ENCODE peak calls at places on chromosomes 4 and X, in nine cellular contexts. One of them, this sample, is unnamed.

GRCh38 chrX:143754183-143754582 is 33.6 kb upstream of the SPANXN2 start:
- DNase-seq in colonic mucosa: no peak
- DNase-seq in naive thymus-derived CD4-positive, alpha-beta T cell: no peak
- DNase-seq in tibial artery: no peak
- DNase-seq in brain microvascular endothelial cell: no peak
- DNase-seq in upper lobe of right lung: no peak
- DNase-seq in CD4-positive, alpha-beta T cell: no peak
- DNase-seq in cardiac muscle cell: no peak
- DNase-seq in stomach: no peak
- DNase-seq in this sample: no peak

GRCh38 chr4:124173892-124174291 is 538.6 kb downstream of the ANKRD50 start:
- DNase-seq in colonic mucosa: no peak
- DNase-seq in upper lobe of right lung: no peak
- DNase-seq in naive thymus-derived CD4-positive, alpha-beta T cell: no peak
- DNase-seq in cardiac muscle cell: no peak
- DNase-seq in tibial artery: no peak
- DNase-seq in brain microvascular endothelial cell: no peak
- DNase-seq in CD4-positive, alpha-beta T cell: no peak
- DNase-seq in stomach: no peak
- DNase-seq in this sample: no peak

GRCh38 chr4:1713003-1713397 is 881 bp upstream of the SLBP start:
- DNase-seq in brain microvascular endothelial cell: no peak
- DNase-seq in naive thymus-derived CD4-positive, alpha-beta T cell: no peak
- DNase-seq in tibial artery: no peak
- DNase-seq in stomach: no peak
- DNase-seq in colonic mucosa: no peak
- DNase-seq in upper lobe of right lung: no peak
- DNase-seq in cardiac muscle cell: no peak
- DNase-seq in CD4-positive, alpha-beta T cell: no peak
- DNase-seq in this sample: no peak

GRCh38 chrX:115226929-115227328 is 7.0 kb downstream of the LRCH2 start:
- DNase-seq in upper lobe of right lung: no peak
- DNase-seq in brain microvascular endothelial cell: peak; percentile 7
- DNase-seq in cardiac muscle cell: peak; percentile 40
- DNase-seq in CD4-positive, alpha-beta T cell: no peak
- DNase-seq in colonic mucosa: no peak
- DNase-seq in stomach: no peak
- DNase-seq in naive thymus-derived CD4-positive, alpha-beta T cell: no peak
- DNase-seq in tibial artery: no peak
- DNase-seq in this sample: no peak

GRCh38 chr4:174119818-174120217 is 163.6 kb downstream of the FBXO8 start:
- DNase-seq in tibial artery: no peak
- DNase-seq in naive thymus-derived CD4-positive, alpha-beta T cell: no peak
- DNase-seq in cardiac muscle cell: peak; percentile 5
- DNase-seq in stomach: no peak
- DNase-seq in brain microvascular endothelial cell: no peak
- DNase-seq in upper lobe of right lung: no peak
- DNase-seq in colonic mucosa: no peak
- DNase-seq in CD4-positive, alpha-beta T cell: no peak
- DNase-seq in this sample: no peak

GRCh38 chr4:3572363-3572762 is 40.1 kb upstream of the LRPAP1 start:
- DNase-seq in colonic mucosa: no peak
- DNase-seq in CD4-positive, alpha-beta T cell: no peak
- DNase-seq in cardiac muscle cell: peak; percentile 9
- DNase-seq in stomach: no peak
- DNase-seq in tibial artery: no peak
- DNase-seq in naive thymus-derived CD4-positive, alpha-beta T cell: no peak
- DNase-seq in brain microvascular endothelial cell: no peak
- DNase-seq in upper lobe of right lung: no peak
- DNase-seq in this sample: no peak

GRCh38 chr4:86549163-86549788 is 44.8 kb upstream of the PTPN13 start:
- DNase-seq in upper lobe of right lung: no peak
- DNase-seq in cardiac muscle cell: no peak
- DNase-seq in brain microvascular endothelial cell: peak; percentile 58
- DNase-seq in naive thymus-derived CD4-positive, alpha-beta T cell: no peak
- DNase-seq in CD4-positive, alpha-beta T cell: no peak
- DNase-seq in colonic mucosa: no peak
- DNase-seq in stomach: no peak
- DNase-seq in tibial artery: no peak
- DNase-seq in this sample: no peak

GRCh38 chr4:101649790-101650450 is 140.6 kb upstream of the BANK1 start:
- DNase-seq in brain microvascular endothelial cell: no peak
- DNase-seq in colonic mucosa: no peak
- DNase-seq in cardiac muscle cell: peak; percentile 2
- DNase-seq in CD4-positive, alpha-beta T cell: no peak
- DNase-seq in naive thymus-derived CD4-positive, alpha-beta T cell: no peak
- DNase-seq in tibial artery: no peak
- DNase-seq in upper lobe of right lung: no peak
- DNase-seq in stomach: no peak
- DNase-seq in this sample: no peak

GRCh38 chr4:142512161-142512560 is 333.9 kb downstream of the INPP4B start:
- DNase-seq in colonic mucosa: no peak
- DNase-seq in stomach: no peak
- DNase-seq in brain microvascular endothelial cell: no peak
- DNase-seq in upper lobe of right lung: no peak
- DNase-seq in CD4-positive, alpha-beta T cell: no peak
- DNase-seq in naive thymus-derived CD4-positive, alpha-beta T cell: no peak
- DNase-seq in cardiac muscle cell: no peak
- DNase-seq in tibial artery: no peak
- DNase-seq in this sample: no peak

GRCh38 chr4:68369474-68369805 is 19.6 kb upstream of the YTHDC1 start:
- DNase-seq in brain microvascular endothelial cell: no peak
- DNase-seq in upper lobe of right lung: no peak
- DNase-seq in stomach: no peak
- DNase-seq in CD4-positive, alpha-beta T cell: no peak
- DNase-seq in tibial artery: no peak
- DNase-seq in cardiac muscle cell: no peak
- DNase-seq in naive thymus-derived CD4-positive, alpha-beta T cell: no peak
- DNase-seq in colonic mucosa: no peak
- DNase-seq in this sample: no peak

DNA sequence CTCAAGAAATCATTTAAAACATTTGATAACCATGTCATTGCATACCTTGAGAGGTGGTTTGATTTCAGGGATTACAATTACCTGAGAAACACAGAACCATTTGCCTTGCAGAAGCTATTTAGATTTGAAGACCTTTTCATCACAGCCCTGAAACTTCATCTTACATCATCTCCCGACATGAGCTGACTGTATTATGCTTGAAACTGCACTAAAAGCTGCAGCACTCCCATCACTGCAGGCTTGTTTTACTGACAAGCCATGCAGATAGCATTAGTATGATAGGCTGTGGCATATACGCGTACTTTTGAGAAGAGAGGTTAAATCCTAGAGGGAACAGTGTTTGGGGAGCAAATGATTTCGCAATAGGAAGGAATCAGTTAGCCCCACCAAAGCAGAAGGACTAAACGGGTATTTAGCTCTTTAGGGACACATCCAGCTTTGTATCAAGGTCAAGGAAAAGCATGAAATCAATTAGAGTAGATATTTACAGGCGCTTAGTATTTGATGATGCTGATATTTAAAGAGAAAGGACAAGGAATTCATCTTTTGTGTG is 133.2 kb upstream of the DIAPH2 start:
- DNase-seq in upper lobe of right lung: no peak
- DNase-seq in cardiac muscle cell: no peak
- DNase-seq in colonic mucosa: no peak
- DNase-seq in stomach: no peak
- DNase-seq in tibial artery: no peak
- DNase-seq in CD4-positive, alpha-beta T cell: no peak
- DNase-seq in brain microvascular endothelial cell: no peak
- DNase-seq in naive thymus-derived CD4-positive, alpha-beta T cell: no peak
- DNase-seq in this sample: no peak
- H3K27me3 ChIP-seq in upper lobe of right lung: no peaks in the 10 kb centered on the region
- H3K27me3 ChIP-seq in cardiac muscle cell: no peaks in the 10 kb centered on the region
- H3K27me3 ChIP-seq in colonic mucosa: no peaks in the 10 kb centered on the region
- H3K27me3 ChIP-seq in stomach: no peaks in the 10 kb centered on the region
- H3K27me3 ChIP-seq in tibial artery: no peaks in the 10 kb centered on the region
- H3K27me3 ChIP-seq in CD4-positive, alpha-beta T cell: no peaks in the 10 kb centered on the region
- H3K27me3 ChIP-seq in brain microvascular endothelial cell: no peaks in the 10 kb centered on the region
- H3K27me3 ChIP-seq in naive thymus-derived CD4-positive, alpha-beta T cell: no peaks in the 10 kb centered on the region
- H3K27me3 ChIP-seq in this sample: no peaks in the 10 kb centered on the region

GRCh38 chr4:40193018-40193571 is 3.7 kb upstream of the RHOH start:
- DNase-seq in colonic mucosa: no peak
- DNase-seq in cardiac muscle cell: no peak
- DNase-seq in brain microvascular endothelial cell: no peak
- DNase-seq in stomach: no peak
- DNase-seq in naive thymus-derived CD4-positive, alpha-beta T cell: peak; percentile 41
- DNase-seq in upper lobe of right lung: no peak
- DNase-seq in tibial artery: no peak
- DNase-seq in CD4-positive, alpha-beta T cell: no peak
- DNase-seq in this sample: no peak

GRCh38 chr4:40189997-40190396 is 6.8 kb upstream of the RHOH start:
- DNase-seq in tibial artery: no peak
- DNase-seq in upper lobe of right lung: no peak
- DNase-seq in brain microvascular endothelial cell: no peak
- DNase-seq in CD4-positive, alpha-beta T cell: no peak
- DNase-seq in naive thymus-derived CD4-positive, alpha-beta T cell: no peak
- DNase-seq in stomach: peak; percentile 78
- DNase-seq in colonic mucosa: peak; percentile 46
- DNase-seq in cardiac muscle cell: no peak
- DNase-seq in this sample: no peak

GRCh38 chr4:40190465-40190864 is 6.4 kb upstream of the RHOH start:
- DNase-seq in stomach: no peak
- DNase-seq in naive thymus-derived CD4-positive, alpha-beta T cell: no peak
- DNase-seq in tibial artery: no peak
- DNase-seq in brain microvascular endothelial cell: no peak
- DNase-seq in cardiac muscle cell: no peak
- DNase-seq in upper lobe of right lung: no peak
- DNase-seq in CD4-positive, alpha-beta T cell: no peak
- DNase-seq in colonic mucosa: no peak
- DNase-seq in this sample: no peak

GRCh38 chr4:40192286-40193017 is 4.4 kb upstream of the RHOH start:
- DNase-seq in brain microvascular endothelial cell: no peak
- DNase-seq in upper lobe of right lung: no peak
- DNase-seq in stomach: no peak
- DNase-seq in naive thymus-derived CD4-positive, alpha-beta T cell: no peak
- DNase-seq in tibial artery: no peak
- DNase-seq in CD4-positive, alpha-beta T cell: no peak
- DNase-seq in colonic mucosa: peak; percentile 14
- DNase-seq in cardiac muscle cell: no peak
- DNase-seq in this sample: no peak

DNA sequence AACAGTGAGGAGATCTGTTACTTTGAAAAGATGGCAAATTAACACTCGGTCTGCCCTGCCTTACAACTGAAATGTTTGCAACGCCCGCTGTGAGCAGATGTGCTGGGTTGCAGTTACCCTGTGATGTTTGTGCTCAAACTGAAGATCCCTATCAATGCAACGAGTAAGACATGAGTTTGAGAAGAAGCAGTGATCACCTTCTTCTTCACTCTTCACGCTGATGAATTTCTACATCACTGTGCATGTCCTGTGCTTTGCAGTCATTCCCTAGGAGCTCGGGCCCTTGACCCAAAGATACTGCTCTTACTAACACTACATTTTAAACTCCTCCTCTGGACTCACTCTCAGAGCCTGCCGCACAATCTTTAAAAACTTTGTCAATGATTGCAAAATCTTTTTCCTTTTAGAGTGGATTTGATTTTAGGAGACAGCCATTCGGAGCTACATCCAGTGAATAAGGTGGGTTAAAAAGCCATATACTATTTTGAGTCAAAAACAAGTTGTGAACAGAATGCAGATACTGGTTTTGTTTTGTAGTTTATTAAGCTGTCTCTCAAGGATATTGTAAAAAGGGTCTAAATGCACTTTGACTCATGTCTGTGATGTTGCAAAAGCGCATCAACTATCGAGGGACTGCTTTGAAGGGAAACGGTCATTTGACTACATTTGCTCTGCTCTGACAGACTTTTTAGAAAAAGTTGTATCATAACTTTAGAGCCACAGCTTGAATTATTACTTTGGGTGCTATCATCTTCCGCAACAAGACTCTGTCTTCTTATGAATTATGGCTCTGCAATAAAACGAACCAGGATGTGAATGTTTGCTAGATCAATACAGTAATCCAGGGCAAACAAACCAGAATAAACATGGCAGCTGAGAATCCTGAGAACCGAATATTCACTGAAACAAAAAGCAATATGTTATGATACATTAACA is 5.7 kb upstream of the RHOH start:
- DNase-seq in tibial artery: no peak
- DNase-seq in upper lobe of right lung: no peak
- DNase-seq in CD4-positive, alpha-beta T cell: no peak
- DNase-seq in brain microvascular endothelial cell: no peak
- DNase-seq in naive thymus-derived CD4-positive, alpha-beta T cell: no peak
- DNase-seq in stomach: no peak
- DNase-seq in colonic mucosa: peak; percentile 22
- DNase-seq in cardiac muscle cell: no peak
- DNase-seq in this sample: peak; percentile 60
- H3K27ac ChIP-seq in tibial artery: no peak overlapping the region
- H3K27ac ChIP-seq in upper lobe of right lung: no peak overlapping the region
- H3K27ac ChIP-seq in CD4-positive, alpha-beta T cell: peak overlapping the region; percentile 99
- H3K27ac ChIP-seq in brain microvascular endothelial cell: no peak overlapping the region
- H3K27ac ChIP-seq in naive thymus-derived CD4-positive, alpha-beta T cell: peak overlapping the region; percentile 100
- H3K27ac ChIP-seq in stomach: peak overlapping the region; percentile 41
- H3K27ac ChIP-seq in colonic mucosa: peak overlapping the region; percentile 14
- H3K27ac ChIP-seq in cardiac muscle cell: no peak overlapping the region
- H3K27ac ChIP-seq in this sample: no peak overlapping the region

DNA sequence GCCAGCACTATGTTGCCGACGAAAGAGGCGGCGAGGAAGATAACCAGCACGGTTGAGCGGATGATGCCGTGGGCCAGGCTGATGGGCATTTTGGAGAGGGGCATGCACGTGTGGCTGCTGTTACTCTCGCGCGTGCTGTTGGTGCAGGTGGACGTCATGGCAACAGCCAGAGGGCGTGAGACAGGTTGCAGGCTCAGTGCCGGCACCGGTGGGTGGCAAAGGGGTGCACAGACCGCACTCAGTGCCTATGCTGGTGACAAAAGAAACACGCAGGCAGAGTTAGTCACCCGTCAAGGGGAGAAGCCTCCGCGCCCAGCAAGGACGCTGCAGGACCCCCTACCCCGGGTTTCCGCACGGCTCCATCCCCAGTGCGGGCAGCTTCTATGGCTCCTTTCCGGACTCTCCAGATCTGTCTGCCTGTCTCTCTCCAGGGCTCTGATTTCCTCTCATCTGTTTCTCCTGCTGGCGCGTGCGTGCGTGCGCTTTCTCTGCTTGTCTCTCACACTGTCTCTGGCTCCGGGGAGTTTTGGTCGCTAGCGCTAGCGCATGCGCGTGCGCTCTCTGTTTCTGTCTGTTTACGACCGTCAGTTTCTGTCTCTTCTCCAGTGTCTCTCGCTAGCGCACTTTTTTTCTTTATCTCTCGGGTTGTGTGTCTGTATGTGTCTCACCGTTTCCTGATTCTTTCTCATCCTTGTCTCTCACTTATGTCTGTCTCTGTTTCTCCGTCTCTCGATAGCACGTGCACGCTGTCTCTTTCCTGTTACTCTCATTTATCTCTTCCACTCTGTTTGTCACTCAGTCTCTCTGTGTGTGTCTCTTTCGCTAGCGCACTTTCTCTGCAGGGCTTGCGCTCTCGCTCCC is 2.0 kb downstream of the GPR101 start:
- DNase-seq in colonic mucosa: no peak
- DNase-seq in stomach: no peak
- DNase-seq in naive thymus-derived CD4-positive, alpha-beta T cell: peak; percentile 28
- DNase-seq in CD4-positive, alpha-beta T cell: peak; percentile 11
- DNase-seq in upper lobe of right lung: no peak
- DNase-seq in tibial artery: no peak
- DNase-seq in brain microvascular endothelial cell: peak; percentile 28
- DNase-seq in cardiac muscle cell: peak; percentile 40
- DNase-seq in this sample: peak; percentile 0
- H3K27me3 ChIP-seq in colonic mucosa: peaks cover 30% of the 10 kb centered on the region
- H3K27me3 ChIP-seq in stomach: peaks cover 70% of the 10 kb centered on the region
- H3K27me3 ChIP-seq in naive thymus-derived CD4-positive, alpha-beta T cell: no peaks in the 10 kb centered on the region
- H3K27me3 ChIP-seq in CD4-positive, alpha-beta T cell: peaks cover 35% of the 10 kb centered on the region
- H3K27me3 ChIP-seq in upper lobe of right lung: peaks cover 24% of the 10 kb centered on the region
- H3K27me3 ChIP-seq in tibial artery: no peaks in the 10 kb centered on the region
- H3K27me3 ChIP-seq in brain microvascular endothelial cell: peaks cover 16% of the 10 kb centered on the region
- H3K27me3 ChIP-seq in cardiac muscle cell: peaks cover 88% of the 10 kb centered on the region
- H3K27me3 ChIP-seq in this sample: peaks cover 2% of the 10 kb centered on the region

GRCh38 chr4:94507708-94508107 is 56.0 kb downstream of the PDLIM5 start:
- DNase-seq in cardiac muscle cell: peak; percentile 30
- DNase-seq in brain microvascular endothelial cell: peak; percentile 85
- DNase-seq in stomach: no peak
- DNase-seq in colonic mucosa: peak; percentile 29
- DNase-seq in CD4-positive, alpha-beta T cell: no peak
- DNase-seq in naive thymus-derived CD4-positive, alpha-beta T cell: no peak
- DNase-seq in tibial artery: peak; percentile 91
- DNase-seq in upper lobe of right lung: no peak
- DNase-seq in this sample: peak; percentile 84
- H3K27ac ChIP-seq in cardiac muscle cell: peak overlapping the region; percentile 68
- H3K27ac ChIP-seq in brain microvascular endothelial cell: peak overlapping the region; percentile 70
- H3K27ac ChIP-seq in stomach: peak overlapping the region; percentile 57
- H3K27ac ChIP-seq in colonic mucosa: peak overlapping the region; percentile 12
- H3K27ac ChIP-seq in CD4-positive, alpha-beta T cell: no peak overlapping the region
- H3K27ac ChIP-seq in naive thymus-derived CD4-positive, alpha-beta T cell: no peak overlapping the region
- H3K27ac ChIP-seq in tibial artery: peak overlapping the region; percentile 76
- H3K27ac ChIP-seq in upper lobe of right lung: no peak overlapping the region
- H3K27ac ChIP-seq in this sample: no peak overlapping the region

This sample was measured in small intestine.